ENCODE peak calls at places on chromosomes 11 and 22, in four cellular contexts. O, F, C and Q are unnamed samples.

GRCh38 chr11:111765320-111765983 is 737 bp downstream of the PPP2R1B start:
- DNase-seq in O (no peak), F (no peak), C (no peak), Q (no peak)

GRCh38 chr11:86955674-86956522 is 703 bp upstream of the FZD4 start:
- DNase-seq in C (peak), O (peak), F (peak), Q (peak)

GRCh38 chr11:1059759-1060158 is 14.9 kb upstream of the MUC2 start:
- DNase-seq in C (no peak), F (no peak), O (no peak), Q (no peak)

GRCh38 chr11:88158081-88158480 is 17.2 kb downstream of the RAB38 start:
- DNase-seq in C (no peak), F (no peak), O (no peak), Q (no peak)

GRCh38 chr11:112321521-112322172 is 61.0 kb upstream of the PLET1 start:
- DNase-seq in F (peak), C (no peak), O (no peak), Q (peak)

GRCh38 chr22:23908561-23909205 is 14.5 kb downstream of the MIF start:
- DNase-seq in C (no peak), F (no peak), O (no peak), Q (no peak)

GRCh38 chr11:17767301-17767885 is 32.8 kb downstream of the KCNC1 start:
- DNase-seq in O (no peak), F (no peak), C (no peak), Q (no peak)

GRCh38 chr11:69657911-69658605 is 17.1 kb downstream of the LTO1 start:
- DNase-seq in F (no peak), O (peak), C (no peak), Q (peak)

GRCh38 chr11:94674005-94674491 is 94.1 kb upstream of the AMOTL1 start:
- DNase-seq in C (no peak), F (no peak), O (no peak), Q (no peak)

GRCh38 chr11:118924591-118925585 is 838 bp downstream of the BCL9L start:
- DNase-seq in C (peak), F (no peak), O (peak), Q (no peak)

DNA sequence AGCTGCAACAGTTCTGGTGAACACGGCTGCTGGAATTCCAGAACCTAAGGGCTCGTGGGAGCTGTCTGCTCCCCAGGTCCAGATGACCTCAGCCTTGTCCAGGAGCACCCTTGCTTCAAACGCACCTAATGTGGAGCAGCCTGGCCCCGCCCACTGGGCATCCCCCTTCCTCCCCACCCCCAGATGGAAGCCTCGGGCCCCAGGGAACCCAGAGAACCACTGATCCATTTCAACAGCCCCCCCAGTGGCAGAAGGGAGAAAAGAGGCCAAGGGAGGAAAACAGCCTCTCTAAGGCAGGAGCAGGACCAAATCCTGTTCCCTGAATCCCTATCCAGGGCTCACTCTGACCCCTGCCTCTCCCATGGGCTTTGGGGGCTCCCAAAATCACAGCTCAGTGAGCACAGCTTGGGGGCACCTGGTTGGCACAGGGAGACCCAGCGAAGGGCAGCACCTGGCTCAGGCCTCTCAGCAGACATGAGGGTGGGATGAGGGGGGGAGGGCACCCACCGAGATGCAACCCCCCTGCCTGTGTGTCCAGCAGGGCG is 1.2 kb downstream of the CYTH4 start:
- DNase-seq in C (no peak), O (peak), F (no peak), Q (no peak)
- TF ChIP-seq CTCF in C (no peak), O (peak), F (peak), Q (no peak)

DNA sequence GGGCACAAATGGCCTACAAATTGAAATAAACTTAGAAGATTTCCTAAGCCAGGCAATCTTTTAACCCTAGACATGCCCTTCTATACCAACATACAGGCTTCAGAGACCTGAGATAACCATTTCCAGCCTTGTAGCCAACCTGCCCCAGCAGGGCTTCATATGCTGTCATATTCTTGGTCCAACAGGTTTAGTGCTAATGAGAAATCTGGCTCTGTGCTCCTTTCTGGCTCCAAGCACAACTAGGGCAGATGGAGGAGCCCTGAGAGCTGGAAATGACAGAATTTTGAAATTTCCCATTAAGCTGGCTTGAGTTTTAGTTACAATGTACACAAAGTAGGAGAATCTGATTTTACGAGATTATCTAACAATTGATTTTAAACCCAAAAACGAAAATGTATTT is 323.0 kb upstream of the CCDC90B start:
- DNase-seq in O (no peak), F (no peak), C (no peak), Q (no peak)
- TF ChIP-seq NFIC in O (no peak), F (no peak), C (no peak), Q (no peak)

DNA sequence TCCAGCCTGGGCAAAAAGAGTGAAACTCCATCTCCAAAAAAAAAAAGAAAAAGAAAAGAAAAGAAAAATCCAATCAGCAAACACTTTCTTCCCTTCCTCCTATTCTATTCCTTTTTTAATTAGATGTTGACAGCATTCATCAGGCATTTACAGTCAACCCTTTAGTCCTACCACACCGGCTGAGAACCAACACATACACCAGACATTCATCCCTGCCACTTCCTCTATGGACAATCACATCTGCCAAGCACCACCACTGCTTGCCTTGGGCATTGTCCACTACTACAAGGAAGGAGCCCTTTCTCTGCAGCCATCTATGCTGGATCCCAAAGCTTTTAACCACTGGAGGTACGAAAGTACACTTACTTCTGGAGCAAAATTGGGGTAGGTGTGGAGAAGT is 9.4 kb upstream of the SLN start:
- DNase-seq in O (no peak), C (no peak), F (no peak), Q (no peak)
- TF ChIP-seq TAF1 in O (no peak), C (no peak), F (no peak), Q (no peak)

GRCh38 chr11:35586216-35586615 is 32.0 kb upstream of the FJX1 start:
- DNase-seq in O (no peak), C (no peak), F (no peak), Q (no peak)

GRCh38 chr11:35583843-35584242 is 34.4 kb upstream of the FJX1 start:
- DNase-seq in O (no peak), C (no peak), F (no peak), Q (no peak)

GRCh38 chr11:35583126-35583525 is 35.1 kb upstream of the FJX1 start:
- DNase-seq in F (no peak), O (no peak), C (no peak), Q (no peak)

GRCh38 chr11:35584321-35584720 is 33.9 kb upstream of the FJX1 start:
- DNase-seq in F (no peak), C (no peak), O (no peak), Q (no peak)

GRCh38 chr11:35585411-35585810 is 32.8 kb upstream of the FJX1 start:
- DNase-seq in O (no peak), C (no peak), F (no peak), Q (no peak)
- TF ChIP-seq CTCF in O (no peak), C (no peak), F (no peak), Q (no peak)

DNA sequence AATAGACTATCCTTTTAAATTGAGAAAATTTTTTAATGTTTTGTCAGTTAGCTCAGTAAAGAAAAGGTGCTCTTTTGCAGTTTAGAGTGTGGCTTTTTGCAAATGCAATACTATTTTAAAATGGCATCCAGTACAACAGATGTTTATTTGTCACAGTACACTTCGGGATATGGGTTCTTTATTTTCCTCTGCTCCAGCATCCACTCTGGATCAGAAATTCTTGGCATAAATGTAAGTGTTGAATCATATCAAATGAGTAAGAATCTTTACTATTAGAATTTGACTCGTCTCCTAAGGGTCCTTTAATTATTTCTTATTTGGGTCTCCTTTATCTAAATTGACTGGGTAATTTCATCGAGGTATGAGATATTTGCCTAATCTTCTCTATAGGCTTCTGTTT is 132.9 kb downstream of the CASP12 start:
- DNase-seq in F (no peak), C (no peak), O (no peak), Q (no peak)
- TF ChIP-seq NFIC in F (no peak), C (no peak), O (no peak), Q (no peak)

GRCh38 chr22:44595841-44596341 is 97.9 kb upstream of the RTL6 start:
- DNase-seq in O (peak), F (no peak), C (no peak), Q (no peak)
- TF ChIP-seq TAF1 in O (no peak), F (no peak), C (no peak), Q (no peak)

GRCh38 chr11:107780775-107781174 is 68.9 kb upstream of the SLN start:
- DNase-seq in C (no peak), F (no peak), O (no peak), Q (no peak)
- TF ChIP-seq CTCF in C (no peak), F (no peak), O (no peak), Q (no peak)

GRCh38 chr11:116638463-116638862 is 134.3 kb downstream of the BUD13 start:
- DNase-seq in C (no peak), O (no peak), F (no peak), Q (no peak)
- TF ChIP-seq NFIC in C (no peak), O (no peak), F (no peak), Q (no peak)